ENCODE peak calls at places on chromosomes 7 and 10, in nine cellular contexts. W is stimulated activated CD4-positive, alpha-beta T cell treated with anti-CD3 and anti-CD28 coated beads, Interleukin-15, amount 100 ng/mL, for 24 hours; H is activated CD4-positive, alpha-beta T cell treated with anti-CD3 and anti-CD28 coated beads, Interleukin-2, amount 50 U/mL, for 1 hour; J is CD4-positive, alpha-beta T cell; R is epithelial cell of esophagus; G is T-helper 17 cell; N is sigmoid colon; F is ovary; C is 8988T. T is an unnamed sample.

GRCh38 chr10:6320320-6321010 is 117.7 kb downstream of the PFKFB3 start:
- DNase-seq in C (no peak), W (no peak), J (no peak), F (no peak), R (no peak), H (no peak), N (no peak), G (no peak), T (no peak)

GRCh38 chr7:144936314-144936713 is 100.5 kb upstream of the TPK1 start:
- DNase-seq in G (no peak), F (no peak), N (no peak), C (no peak), R (peak), J (no peak), W (no peak), H (no peak), T (no peak)

GRCh38 chr7:27377988-27378387 is 135.4 kb downstream of the EVX1 start:
- DNase-seq in G (no peak), C (no peak), R (no peak), F (no peak), J (no peak), N (no peak), W (no peak), H (no peak), T (no peak)

GRCh38 chr7:151245360-151246160 is 2.9 kb downstream of the SMARCD3 start:
- DNase-seq in J (peak), F (peak), G (peak), W (peak), R (peak), C (peak), H (peak), N (no peak), T (peak)

GRCh38 chr7:30920021-30920583 is 8.4 kb downstream of the AQP1 start:
- DNase-seq in G (peak), H (no peak), J (no peak), C (peak), R (peak), W (no peak), N (peak), F (peak), T (no peak)

GRCh38 chr10:91350651-91351081 is 59.5 kb upstream of the HECTD2 start:
- DNase-seq in W (no peak), C (no peak), H (no peak), J (no peak), R (peak), N (no peak), F (no peak), G (no peak), T (no peak)

GRCh38 chr10:60732240-60733188 is 45.8 kb upstream of the CDK1 start:
- DNase-seq in H (peak), N (peak), G (peak), R (peak), C (no peak), J (peak), F (peak), W (peak), T (peak)

GRCh38 chr7:40698921-40699260 is 564.1 kb downstream of the SUGCT start:
- DNase-seq in W (no peak), F (no peak), G (no peak), R (no peak), J (no peak), N (no peak), C (no peak), H (no peak), T (no peak)

GRCh38 chr10:60733826-60734225 is 44.5 kb upstream of the CDK1 start:
- DNase-seq in F (peak), N (no peak), W (no peak), G (no peak), J (no peak), C (no peak), R (no peak), H (no peak), T (no peak)

GRCh38 chr10:111247781-111248389 is 171.1 kb downstream of the ADRA2A start:
- DNase-seq in R (no peak), J (no peak), N (no peak), C (no peak), W (no peak), G (no peak), F (no peak), H (no peak), T (no peak)

GRCh38 chr7:98202367-98203195 is 8.7 kb upstream of the BHLHA15 start:
- DNase-seq in W (peak), R (peak), N (no peak), G (no peak), F (no peak), J (peak), C (no peak), H (peak), T (peak)

GRCh38 chr10:69801094-69801433 is 642 bp upstream of the COL13A1 start:
- DNase-seq in W (peak), R (peak), N (peak), F (no peak), H (peak), C (peak), G (no peak), J (no peak), T (no peak)

GRCh38 chr10:26437637-26438461 is at the start of gene APBB1IP:
- DNase-seq in C (no peak), N (peak), J (peak), W (peak), F (no peak), R (peak), H (peak), G (peak), T (peak)

GRCh38 chr10:47261121-47261520 is 38.9 kb upstream of the GDF10 start:
- DNase-seq in C (no peak), R (no peak), G (no peak), W (peak), J (peak), F (no peak), N (no peak), H (peak), T (peak)

GRCh38 chr7:111587126-111587525 is 24.8 kb upstream of the IMMP2L start:
- DNase-seq in R (no peak), C (no peak), G (no peak), J (no peak), H (no peak), W (no peak), F (no peak), N (no peak), T (no peak)

GRCh38 chr7:134420509-134421125 is 38.3 kb downstream of the AKR1B1 start:
- DNase-seq in W (no peak), G (no peak), N (no peak), H (no peak), F (no peak), J (no peak), R (peak), C (no peak), T (no peak)

GRCh38 chr7:55019329-55019690 is 493 bp downstream of the EGFR start:
- DNase-seq in R (peak), G (no peak), J (no peak), H (no peak), F (peak), W (peak), N (peak), C (peak), T (no peak)

GRCh38 chr7:40644454-40645188 is 509.8 kb downstream of the SUGCT start:
- DNase-seq in H (no peak), G (no peak), W (peak), J (no peak), R (no peak), C (no peak), F (no peak), N (no peak), T (no peak)

GRCh38 chr10:102770792-102771191 is 27.0 kb downstream of the WBP1L start:
- DNase-seq in F (peak), H (no peak), R (peak), G (no peak), C (no peak), W (no peak), N (no peak), J (no peak), T (no peak)

GRCh38 chr10:99460070-99460469 is 29.6 kb upstream of the GOT1 start:
- DNase-seq in R (no peak), G (no peak), C (no peak), W (no peak), N (no peak), J (no peak), F (no peak), H (no peak), T (no peak)

T was measured in CD4-positive, CD25-positive, alpha-beta regulatory T cell.